ENCODE peak calls at places on chromosomes 4 and X, in eight cellular contexts. G is MCF 10A, C is EH, W is cardiac muscle cell, D is caudate nucleus, F is breast epithelium, U is ecto neural progenitor cell, N is pons. I is an unnamed sample.

GRCh38 chr4:21307709-21308108 is 607.5 kb downstream of the PACRGL start:
- DNase-seq in C (no peak), W (no peak), F (no peak), U (no peak), D (no peak), N (no peak), G (peak; percentile 3), I (no peak)

GRCh38 chrX:140057001-140057411 is 91.7 kb upstream of the CXorf66 start:
- DNase-seq in G (peak; percentile 86), D (peak; percentile 49), W (peak; percentile 78), U (peak; percentile 81), N (peak; percentile 67), F (peak; percentile 53), C (peak; percentile 60), I (peak; percentile 88)

GRCh38 chr4:3702551-3703221 is 63.5 kb upstream of the ADRA2C start:
- DNase-seq in F (no peak), W (no peak), D (no peak), U (no peak), N (no peak), G (no peak), C (no peak), I (no peak)

GRCh38 chr4:55947912-55948725 is 626 bp upstream of the CEP135 start:
- DNase-seq in G (peak; percentile 90), U (no peak), D (no peak), N (no peak), C (peak; percentile 97), F (no peak), W (peak; percentile 94), I (peak; percentile 61)

GRCh38 chr4:3013323-3013722 is 50.0 kb downstream of the GRK4 start:
- DNase-seq in N (no peak), F (no peak), D (no peak), G (no peak), C (no peak), W (no peak), U (no peak), I (no peak)

GRCh38 chr4:28490669-28491068 is 1630.0 kb downstream of the STIM2 start:
- DNase-seq in G (no peak), U (no peak), F (no peak), W (no peak), C (peak; percentile 16), D (no peak), N (no peak), I (no peak)

GRCh38 chrX:78303086-78303485 is 24.3 kb downstream of the CYSLTR1 start:
- DNase-seq in N (no peak), D (no peak), F (no peak), G (no peak), C (no peak), U (no peak), W (no peak), I (no peak)

GRCh38 chr4:23135792-23136645 is 443.3 kb downstream of the GBA3 start:
- DNase-seq in U (no peak), W (peak; percentile 60), D (no peak), G (peak; percentile 64), N (peak; percentile 82), F (no peak), C (peak; percentile 25), I (peak; percentile 71)

GRCh38 chr4:28479666-28480065 is 1619.0 kb downstream of the STIM2 start:
- DNase-seq in W (no peak), N (no peak), C (no peak), G (no peak), D (no peak), F (no peak), U (no peak), I (no peak)

GRCh38 chrX:110407910-110408545 is 49.4 kb downstream of the RTL9 start:
- DNase-seq in F (no peak), D (peak; percentile 6), N (peak; percentile 63), W (peak; percentile 77), U (no peak), G (peak; percentile 85), C (peak; percentile 71), I (peak; percentile 72)

GRCh38 chr4:170729897-170730296 is 640.1 kb upstream of the AADAT start:
- DNase-seq in F (no peak), N (no peak), D (no peak), U (no peak), W (no peak), G (no peak), C (no peak), I (no peak)

GRCh38 chrX:34112459-34112858 is 19.7 kb downstream of the FAM47A start:
- DNase-seq in G (no peak), C (no peak), D (no peak), N (no peak), W (no peak), U (no peak), F (no peak), I (no peak)

GRCh38 chrX:13923845-13924244 is 105.8 kb downstream of the GEMIN8 start:
- DNase-seq in U (no peak), W (no peak), G (peak; percentile 95), F (no peak), N (no peak), C (no peak), D (no peak), I (no peak)

GRCh38 chr4:112510191-112510467 is 5.9 kb downstream of the NEUROG2 start:
- DNase-seq in W (no peak), N (no peak), U (no peak), F (no peak), G (no peak), C (no peak), D (no peak), I (no peak)